ENCODE peak calls at places on chromosomes 3 and 15, in ten cellular contexts. E is A549, M is GM06990, K is colonic mucosa, T is right lobe of liver, G is astrocyte of the spinal cord, Q is foreskin fibroblast, I is heart right ventricle, R is SK-N-SH, D is ovary. U is an unnamed sample.

GRCh38 chr15:44971036-44971435 is 14.5 kb downstream of the TERB2 start:
- DNase-seq in E (no peak), M (no peak), K (no peak), T (no peak), G (no peak), Q (no peak), I (no peak), R (no peak), D (no peak), U (no peak)

GRCh38 chr15:60760646-60761504 is 281.9 kb upstream of the ICE2 start:
- DNase-seq in E (no peak), M (no peak), K (no peak), T (no peak), G (peak), Q (peak), I (no peak), R (no peak), D (no peak), U (no peak)

GRCh38 chr3:195425849-195426248 is 17.0 kb downstream of the ACAP2 start:
- DNase-seq in E (no peak), M (no peak), K (no peak), T (no peak), G (no peak), Q (no peak), I (no peak), R (peak), D (no peak), U (no peak)

GRCh38 chr3:29576675-29577074 is 295.8 kb downstream of the RBMS3 start:
- DNase-seq in E (no peak), M (no peak), K (no peak), T (no peak), G (no peak), Q (no peak), I (no peak), R (no peak), D (no peak), U (no peak)

GRCh38 chr3:24160424-24160823 is 215.3 kb downstream of the NR1D2 start:
- DNase-seq in E (no peak), M (no peak), K (no peak), T (no peak), G (no peak), Q (peak), I (no peak), R (no peak), D (no peak), U (no peak)

GRCh38 chr3:129783470-129783869 is 110.0 kb downstream of the TMCC1 start:
- DNase-seq in E (no peak), M (no peak), K (no peak), T (no peak), G (no peak), Q (no peak), I (no peak), R (no peak), D (no peak), U (no peak)

GRCh38 chr3:89447244-89447643 is 339.8 kb downstream of the EPHA3 start:
- DNase-seq in E (no peak), M (no peak), K (no peak), T (no peak), G (peak), Q (no peak), I (no peak), R (no peak), D (no peak), U (no peak)

GRCh38 chr3:142235690-142236089 is 10.3 kb upstream of the GK5 start:
- DNase-seq in E (no peak), M (no peak), K (no peak), T (no peak), G (no peak), Q (no peak), I (no peak), R (no peak), D (no peak), U (no peak)

GRCh38 chr15:79811406-79812405 is 85.1 kb downstream of the MTHFS start:
- DNase-seq in E (no peak), M (no peak), K (no peak), T (peak), G (peak), Q (peak), I (peak), R (peak), D (peak), U (no peak)

GRCh38 chr3:46701211-46701939 is at the start of gene TMIE:
- DNase-seq in E (no peak), M (no peak), K (no peak), T (peak), G (no peak), Q (peak), I (peak), R (peak), D (peak), U (no peak)

GRCh38 chr3:30440880-30441279 is 165.5 kb upstream of the TGFBR2 start:
- DNase-seq in E (no peak), M (no peak), K (no peak), T (no peak), G (peak), Q (no peak), I (no peak), R (no peak), D (no peak), U (no peak)

GRCh38 chr15:74387988-74388955 is 20.8 kb upstream of the CYP11A1 start:
- DNase-seq in E (no peak), M (no peak), K (no peak), T (no peak), G (no peak), Q (no peak), I (no peak), R (no peak), D (no peak), U (no peak)

GRCh38 chr15:48414015-48414414 is 82.8 kb downstream of the DUT start:
- DNase-seq in E (no peak), M (no peak), K (no peak), T (no peak), G (peak), Q (peak), I (no peak), R (no peak), D (no peak), U (no peak)

GRCh38 chr15:44500555-44500954 is 36.4 kb upstream of the EIF3J start:
- DNase-seq in E (no peak), M (no peak), K (no peak), T (no peak), G (peak), Q (no peak), I (no peak), R (no peak), D (no peak), U (no peak)

GRCh38 chr15:29937956-29938355 is 115.7 kb upstream of the TJP1 start:
- DNase-seq in E (no peak), M (no peak), K (no peak), T (no peak), G (peak), Q (peak), I (no peak), R (no peak), D (no peak), U (no peak)

GRCh38 chr15:75661041-75661778 is 13.5 kb downstream of the SNX33 start:
- DNase-seq in E (peak), M (no peak), K (peak), T (peak), G (peak), Q (peak), I (peak), R (no peak), D (peak), U (no peak)

GRCh38 chr3:8964436-8965370 is 1.4 kb upstream of the RAD18 start:
- DNase-seq in E (peak), M (no peak), K (peak), T (no peak), G (peak), Q (peak), I (no peak), R (no peak), D (no peak), U (no peak)

GRCh38 chr3:176734146-176734545 is 463.1 kb downstream of the TBL1XR1 start:
- DNase-seq in E (no peak), M (no peak), K (no peak), T (no peak), G (no peak), Q (no peak), I (no peak), R (no peak), D (no peak), U (no peak)

GRCh38 chr15:89083246-89083645 is 5.0 kb upstream of the ABHD2 start:
- DNase-seq in E (no peak), M (no peak), K (no peak), T (no peak), G (no peak), Q (no peak), I (no peak), R (no peak), D (no peak), U (no peak)

GRCh38 chr15:88918738-88919137 is 5.6 kb upstream of the MFGE8 start:
- DNase-seq in E (no peak), M (no peak), K (no peak), T (no peak), G (peak), Q (peak), I (peak), R (no peak), D (no peak), U (peak)

GRCh38 chr15:71790081-71790480 is 20.3 kb upstream of the NR2E3 start:
- DNase-seq in E (no peak), M (no peak), K (peak), T (no peak), G (peak), Q (peak), I (no peak), R (no peak), D (no peak), U (no peak)

GRCh38 chr3:30078736-30079135 is 527.7 kb upstream of the TGFBR2 start:
- DNase-seq in E (no peak), M (no peak), K (peak), T (no peak), G (no peak), Q (no peak), I (no peak), R (no peak), D (no peak), U (no peak)

GRCh38 chr3:132256984-132257383 is 60.2 kb upstream of the ACP3 start:
- DNase-seq in E (no peak), M (no peak), K (peak), T (no peak), G (peak), Q (peak), I (no peak), R (peak), D (no peak), U (no peak)

GRCh38 chr3:87206070-87206469 is 21.0 kb upstream of the CHMP2B start:
- DNase-seq in E (peak), M (no peak), K (no peak), T (no peak), G (peak), Q (peak), I (no peak), R (no peak), D (no peak), U (no peak)

GRCh38 chr3:37040231-37040630 is 46.9 kb downstream of the MLH1 start:
- DNase-seq in E (no peak), M (no peak), K (no peak), T (no peak), G (peak), Q (peak), I (no peak), R (no peak), D (no peak), U (no peak)

GRCh38 chr3:190092250-190092649 is 28.4 kb downstream of the P3H2 start:
- DNase-seq in E (no peak), M (peak), K (no peak), T (no peak), G (peak), Q (peak), I (no peak), R (no peak), D (no peak), U (no peak)

GRCh38 chr3:106004137-106004600 is 135.4 kb upstream of the CBLB start:
- DNase-seq in E (no peak), M (no peak), K (no peak), T (no peak), G (peak), Q (no peak), I (no peak), R (no peak), D (no peak), U (no peak)

GRCh38 chr15:57090460-57090859 is 172.0 kb downstream of the TCF12 start:
- DNase-seq in E (no peak), M (no peak), K (no peak), T (no peak), G (no peak), Q (no peak), I (no peak), R (peak), D (no peak), U (no peak)

GRCh38 chr3:88141458-88142083 is 8.2 kb upstream of the C3orf38 start:
- DNase-seq in E (no peak), M (no peak), K (no peak), T (no peak), G (peak), Q (peak), I (no peak), R (no peak), D (no peak), U (no peak)

GRCh38 chr15:44788748-44789147 is 52.4 kb downstream of the TRIM69 start:
- DNase-seq in E (no peak), M (no peak), K (no peak), T (no peak), G (peak), Q (no peak), I (no peak), R (no peak), D (no peak), U (no peak)

GRCh38 chr15:42549052-42549491 is 434 bp downstream of the HAUS2 start:
- DNase-seq in E (peak), M (no peak), K (no peak), T (no peak), G (no peak), Q (peak), I (no peak), R (peak), D (no peak), U (peak)

GRCh38 chr3:30637310-30638227 is 31.2 kb downstream of the TGFBR2 start:
- DNase-seq in E (no peak), M (no peak), K (no peak), T (no peak), G (no peak), Q (no peak), I (no peak), R (no peak), D (no peak), U (no peak)

GRCh38 chr15:57218826-57219576 is 157.3 kb upstream of the CGNL1 start:
- DNase-seq in E (no peak), M (no peak), K (no peak), T (no peak), G (peak), Q (peak), I (no peak), R (peak), D (no peak), U (no peak)

GRCh38 chr3:46087871-46088270 is 60.6 kb upstream of the XCR1 start:
- DNase-seq in E (no peak), M (no peak), K (no peak), T (no peak), G (peak), Q (peak), I (no peak), R (no peak), D (no peak), U (peak)

DNA sequence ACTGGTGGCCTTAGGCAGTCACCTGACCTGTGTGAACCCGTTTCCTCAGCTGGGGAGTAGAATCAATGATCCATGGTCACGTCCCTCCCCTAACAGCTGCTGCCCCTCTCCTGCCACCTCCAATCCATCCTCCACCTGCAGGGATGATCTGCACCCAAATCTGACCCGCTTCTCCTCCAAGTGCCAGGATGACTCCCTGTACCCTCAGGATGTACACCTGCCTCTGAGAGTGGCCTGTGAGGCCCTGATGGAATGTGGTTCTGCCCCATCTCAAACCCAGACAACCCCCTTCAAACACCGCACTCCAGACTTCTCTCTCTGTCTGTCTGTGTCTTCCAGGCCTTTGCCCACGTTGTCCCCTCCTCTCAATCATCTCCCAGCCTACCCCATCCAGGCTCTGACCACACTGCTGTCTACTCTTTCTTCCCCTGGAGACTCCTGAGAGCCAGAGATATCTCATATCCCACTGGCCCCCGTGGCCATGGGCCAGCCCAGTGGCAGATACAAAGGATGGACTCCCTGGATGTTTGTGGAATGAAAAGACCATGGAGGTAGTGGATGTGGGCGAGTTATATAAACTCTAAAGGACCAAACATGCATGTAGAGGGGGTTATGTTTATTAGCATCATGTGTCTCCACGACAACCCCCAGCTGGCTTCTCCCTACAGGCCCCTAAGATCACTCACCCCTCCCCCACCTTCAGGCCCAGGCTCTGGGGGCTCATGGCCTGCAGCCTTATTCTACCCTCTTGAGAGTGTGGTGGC is 84.9 kb downstream of the SMAD6 start:
- DNase-seq in E (no peak), M (no peak), K (no peak), T (no peak), G (no peak), Q (no peak), I (no peak), R (no peak), D (no peak), U (no peak)
- TF ChIP-seq CTCF in E (no peak), M (no peak), K (no peak), T (no peak), G (no peak), Q (no peak), I (no peak), R (no peak), D (no peak), U (no peak)

GRCh38 chr3:101549473-101549872 is 12.2 kb upstream of the TRMT10C start:
- DNase-seq in E (no peak), M (no peak), K (no peak), T (no peak), G (no peak), Q (no peak), I (no peak), R (no peak), D (no peak), U (no peak)

GRCh38 chr3:101548527-101549105 is 13.1 kb upstream of the TRMT10C start:
- DNase-seq in E (no peak), M (no peak), K (no peak), T (no peak), G (no peak), Q (no peak), I (no peak), R (no peak), D (no peak), U (no peak)

GRCh38 chr3:101542952-101543351 is 18.7 kb upstream of the TRMT10C start:
- DNase-seq in E (no peak), M (no peak), K (no peak), T (no peak), G (no peak), Q (no peak), I (no peak), R (no peak), D (no peak), U (no peak)

GRCh38 chr3:101544181-101544850 is 17.4 kb upstream of the TRMT10C start:
- DNase-seq in E (no peak), M (no peak), K (no peak), T (no peak), G (no peak), Q (no peak), I (no peak), R (no peak), D (no peak), U (no peak)
- TF ChIP-seq CTCF in E (no peak), M (no peak), K (no peak), T (peak), G (peak), Q (no peak), I (no peak), R (no peak), D (no peak), U (no peak)

GRCh38 chr15:64522226-64522823 is 61.9 kb downstream of the ZNF609 start:
- DNase-seq in E (no peak), M (no peak), K (no peak), T (no peak), G (no peak), Q (no peak), I (no peak), R (no peak), D (no peak), U (no peak)

GRCh38 chr15:64519897-64520296 is 59.5 kb downstream of the ZNF609 start:
- DNase-seq in E (no peak), M (no peak), K (no peak), T (no peak), G (no peak), Q (no peak), I (no peak), R (no peak), D (no peak), U (no peak)

GRCh38 chr15:64523240-64523639 is 62.9 kb downstream of the ZNF609 start:
- DNase-seq in E (no peak), M (no peak), K (no peak), T (no peak), G (no peak), Q (no peak), I (no peak), R (no peak), D (no peak), U (no peak)

GRCh38 chr15:64521726-64522164 is 61.4 kb downstream of the ZNF609 start:
- DNase-seq in E (peak), M (no peak), K (no peak), T (no peak), G (peak), Q (peak), I (peak), R (peak), D (no peak), U (no peak)

DNA sequence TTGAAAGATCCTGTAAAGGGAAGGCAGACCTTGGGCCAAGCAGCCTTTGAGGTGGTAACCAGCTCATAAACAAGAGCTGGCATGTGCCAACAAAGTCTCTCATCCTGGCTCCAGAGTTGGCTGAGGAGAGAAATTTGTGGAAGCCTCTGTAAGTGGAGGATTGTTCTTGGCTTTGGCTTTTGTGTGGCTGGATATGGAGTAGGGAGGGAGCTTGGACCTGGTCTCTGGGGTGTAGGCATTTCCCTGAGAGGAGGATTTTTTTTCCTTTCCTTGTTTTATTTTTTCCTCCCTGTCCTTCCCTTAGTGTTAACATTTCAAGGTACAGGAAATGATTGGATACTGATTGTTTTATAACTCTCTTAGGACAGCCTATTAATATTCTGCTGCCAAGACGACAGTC is 60.8 kb downstream of the ZNF609 start:
- DNase-seq in E (no peak), M (no peak), K (no peak), T (no peak), G (no peak), Q (no peak), I (no peak), R (no peak), D (no peak), U (no peak)
- TF ChIP-seq CTCF in E (no peak), M (no peak), K (no peak), T (no peak), G (no peak), Q (no peak), I (no peak), R (no peak), D (no peak), U (no peak)

DNA sequence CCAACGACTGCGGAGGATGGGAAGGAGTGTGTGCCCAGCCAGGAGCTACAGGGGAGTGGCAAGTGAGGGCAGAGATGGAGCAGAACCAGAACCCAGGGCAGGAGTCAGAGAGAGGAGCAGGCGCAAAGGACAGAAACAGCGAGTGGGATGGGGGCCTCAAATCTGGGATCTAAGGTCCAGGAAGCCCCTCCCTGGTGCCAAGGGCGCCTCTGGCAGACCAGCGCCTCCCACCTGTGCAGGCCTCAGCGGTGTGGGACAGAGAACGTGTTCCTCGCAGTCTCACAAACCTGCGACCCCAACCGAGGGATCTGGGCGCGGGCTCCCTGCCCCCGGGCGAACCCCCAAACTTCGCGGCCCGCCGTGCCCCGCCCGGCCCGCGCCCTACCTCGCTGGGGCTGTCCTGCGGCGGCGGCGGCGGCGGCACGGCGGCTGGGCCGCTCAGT is 292 bp downstream of the PCBP4 start:
- DNase-seq in E (no peak), M (no peak), K (no peak), T (no peak), G (no peak), Q (peak), I (no peak), R (peak), D (no peak), U (peak)
- TF ChIP-seq CTCF in E (no peak), M (peak), K (no peak), T (no peak), G (no peak), Q (no peak), I (no peak), R (no peak), D (no peak), U (no peak)

DNA sequence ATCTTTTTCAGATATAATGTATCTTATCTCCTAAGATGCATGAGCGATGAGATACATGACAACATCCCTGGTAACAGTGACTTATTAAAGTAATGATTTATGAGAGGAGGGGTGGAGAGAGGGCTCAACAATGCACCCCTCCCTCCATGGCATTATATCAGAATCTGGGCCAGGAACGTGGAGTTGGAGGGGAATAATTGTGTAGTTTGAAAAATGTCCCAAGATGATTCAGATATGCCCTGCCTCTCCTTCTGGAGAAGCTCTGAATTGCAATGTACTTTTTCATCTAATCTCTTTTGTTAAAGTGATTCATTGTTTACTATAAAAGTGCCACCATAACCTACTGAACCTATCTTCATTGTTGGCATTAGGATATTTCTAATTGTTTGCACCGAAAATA is 86.5 kb downstream of the FRMD4B start:
- DNase-seq in E (no peak), M (no peak), K (no peak), T (no peak), G (no peak), Q (peak), I (no peak), R (no peak), D (no peak), U (no peak)
- TF ChIP-seq CTCF in E (no peak), M (peak), K (no peak), T (no peak), G (peak), Q (peak), I (no peak), R (peak), D (no peak), U (no peak)